ENCODE peak calls at places on chromosomes 7 and 10, in nine cellular contexts. One of them, this sample, is unnamed.

GRCh38 chr7:75734586-75735047 is 4.1 kb downstream of the HIP1 start:
- DNase-seq in nucleus accumbens: no peak
- DNase-seq in BJ: no peak
- DNase-seq in breast epithelium: no peak
- DNase-seq in SW 1271: no peak
- DNase-seq in renal cortical epithelial cell: no peak
- DNase-seq in M059J: peak
- DNase-seq in EL: peak
- DNase-seq in RCC 7860: no peak
- DNase-seq in this sample: peak

GRCh38 chr10:94123253-94123995 is 129.7 kb downstream of the PLCE1 start:
- DNase-seq in EL: peak
- DNase-seq in nucleus accumbens: no peak
- DNase-seq in BJ: peak
- DNase-seq in SW 1271: peak
- DNase-seq in M059J: peak
- DNase-seq in renal cortical epithelial cell: peak
- DNase-seq in breast epithelium: no peak
- DNase-seq in RCC 7860: peak
- DNase-seq in this sample: peak

GRCh38 chr10:91694170-91694794 is 61.4 kb upstream of the PPP1R3C start:
- DNase-seq in M059J: peak
- DNase-seq in breast epithelium: no peak
- DNase-seq in EL: peak
- DNase-seq in RCC 7860: peak
- DNase-seq in BJ: no peak
- DNase-seq in renal cortical epithelial cell: peak
- DNase-seq in SW 1271: peak
- DNase-seq in nucleus accumbens: no peak
- DNase-seq in this sample: peak

GRCh38 chr10:69242844-69243212 is 22.7 kb downstream of the HKDC1 start:
- DNase-seq in M059J: no peak
- DNase-seq in EL: no peak
- DNase-seq in BJ: no peak
- DNase-seq in breast epithelium: no peak
- DNase-seq in RCC 7860: no peak
- DNase-seq in renal cortical epithelial cell: no peak
- DNase-seq in nucleus accumbens: peak
- DNase-seq in SW 1271: no peak
- DNase-seq in this sample: peak

GRCh38 chr7:25913574-25914224 is 238.3 kb upstream of the NFE2L3 start:
- DNase-seq in breast epithelium: no peak
- DNase-seq in BJ: no peak
- DNase-seq in nucleus accumbens: no peak
- DNase-seq in renal cortical epithelial cell: no peak
- DNase-seq in SW 1271: no peak
- DNase-seq in M059J: no peak
- DNase-seq in EL: no peak
- DNase-seq in RCC 7860: no peak
- DNase-seq in this sample: no peak

GRCh38 chr10:110153396-110153795 is 54.0 kb upstream of the MXI1 start:
- DNase-seq in BJ: no peak
- DNase-seq in M059J: no peak
- DNase-seq in EL: no peak
- DNase-seq in nucleus accumbens: no peak
- DNase-seq in RCC 7860: no peak
- DNase-seq in SW 1271: no peak
- DNase-seq in breast epithelium: no peak
- DNase-seq in renal cortical epithelial cell: no peak
- DNase-seq in this sample: no peak

GRCh38 chr7:113582471-113582870 is 336.3 kb downstream of the PPP1R3A start:
- DNase-seq in breast epithelium: no peak
- DNase-seq in EL: peak
- DNase-seq in BJ: no peak
- DNase-seq in SW 1271: no peak
- DNase-seq in nucleus accumbens: no peak
- DNase-seq in M059J: peak
- DNase-seq in renal cortical epithelial cell: peak
- DNase-seq in RCC 7860: no peak
- DNase-seq in this sample: peak

GRCh38 chr7:51060536-51060935 is 256.1 kb downstream of the COBL start:
- DNase-seq in BJ: no peak
- DNase-seq in breast epithelium: no peak
- DNase-seq in RCC 7860: no peak
- DNase-seq in renal cortical epithelial cell: no peak
- DNase-seq in nucleus accumbens: no peak
- DNase-seq in M059J: no peak
- DNase-seq in EL: no peak
- DNase-seq in SW 1271: no peak
- DNase-seq in this sample: no peak

GRCh38 chr10:124632064-124632531 is 112.1 kb downstream of the FAM53B start:
- DNase-seq in renal cortical epithelial cell: no peak
- DNase-seq in EL: no peak
- DNase-seq in BJ: no peak
- DNase-seq in breast epithelium: peak
- DNase-seq in SW 1271: no peak
- DNase-seq in nucleus accumbens: peak
- DNase-seq in RCC 7860: no peak
- DNase-seq in M059J: no peak
- DNase-seq in this sample: peak

GRCh38 chr10:78327778-78328591 is 294.3 kb downstream of the RPS24 start:
- DNase-seq in BJ: no peak
- DNase-seq in EL: no peak
- DNase-seq in M059J: no peak
- DNase-seq in nucleus accumbens: no peak
- DNase-seq in RCC 7860: no peak
- DNase-seq in breast epithelium: no peak
- DNase-seq in SW 1271: no peak
- DNase-seq in renal cortical epithelial cell: no peak
- DNase-seq in this sample: no peak

GRCh38 chr7:51138121-51139085 is 178.2 kb downstream of the COBL start:
- DNase-seq in RCC 7860: no peak
- DNase-seq in breast epithelium: no peak
- DNase-seq in nucleus accumbens: no peak
- DNase-seq in renal cortical epithelial cell: no peak
- DNase-seq in SW 1271: no peak
- DNase-seq in BJ: no peak
- DNase-seq in M059J: no peak
- DNase-seq in EL: no peak
- DNase-seq in this sample: peak

GRCh38 chr7:36312064-36312914 is 77.4 kb upstream of the ANLN start:
- DNase-seq in BJ: no peak
- DNase-seq in nucleus accumbens: no peak
- DNase-seq in SW 1271: no peak
- DNase-seq in EL: no peak
- DNase-seq in breast epithelium: no peak
- DNase-seq in M059J: no peak
- DNase-seq in RCC 7860: no peak
- DNase-seq in renal cortical epithelial cell: no peak
- DNase-seq in this sample: no peak

GRCh38 chr10:97960269-97960869 is 70.1 kb downstream of the CRTAC1 start:
- DNase-seq in breast epithelium: no peak
- DNase-seq in RCC 7860: no peak
- DNase-seq in SW 1271: no peak
- DNase-seq in renal cortical epithelial cell: no peak
- DNase-seq in nucleus accumbens: no peak
- DNase-seq in BJ: no peak
- DNase-seq in EL: no peak
- DNase-seq in M059J: no peak
- DNase-seq in this sample: no peak

GRCh38 chr7:143492043-143492471 is 14.4 kb downstream of the TAS2R41 start:
- DNase-seq in renal cortical epithelial cell: peak
- DNase-seq in breast epithelium: no peak
- DNase-seq in M059J: peak
- DNase-seq in BJ: peak
- DNase-seq in EL: peak
- DNase-seq in nucleus accumbens: no peak
- DNase-seq in RCC 7860: no peak
- DNase-seq in SW 1271: no peak
- DNase-seq in this sample: peak